ENCODE peak calls at places on chromosomes 3 and 15, in six cellular contexts. J is GM12878, E is A549, K is upper lobe of left lung, W is HepG2, Q is K562. Y is an unnamed sample.

GRCh38 chr15:74857082-74857655 is 14.2 kb upstream of the ULK3 start:
- ATAC-seq in J (peak; percentile 91), E (no peak), K (no peak), W (peak; percentile 69), Q (peak; percentile 70), Y (no peak)

GRCh38 chr15:101613130-101614000 is 38.8 kb downstream of the TM2D3 start:
- ATAC-seq in J (no peak), E (no peak), K (no peak), W (peak; percentile 26), Q (no peak), Y (peak; percentile 34)

GRCh38 chr15:67833504-67834248 is 6.2 kb downstream of the RNU6-1 start:
- ATAC-seq in J (peak; percentile 71), E (peak; percentile 77), K (peak; percentile 19), W (peak; percentile 70), Q (peak; percentile 95), Y (no peak)

GRCh38 chr3:10505050-10505790 is at the start of gene ATP2B2:
- ATAC-seq in J (no peak), E (peak; percentile 48), K (no peak), W (peak; percentile 5), Q (no peak), Y (no peak)

GRCh38 chr3:12897537-12898289 is 56.3 kb upstream of the RPL32 start:
- ATAC-seq in J (no peak), E (no peak), K (no peak), W (no peak), Q (peak; percentile 20), Y (no peak)

GRCh38 chr15:81161215-81161673 is 27.2 kb downstream of the CFAP161 start:
- ATAC-seq in J (peak; percentile 51), E (no peak), K (no peak), W (no peak), Q (no peak), Y (no peak)

GRCh38 chr3:21645121-21645897 is 105.7 kb downstream of the ZNF385D start:
- ATAC-seq in J (no peak), E (no peak), K (no peak), W (no peak), Q (no peak), Y (peak; percentile 61)

GRCh38 chr3:113088616-113089015 is 97.8 kb downstream of the GTPBP8 start:
- ATAC-seq in J (no peak), E (no peak), K (no peak), W (no peak), Q (no peak), Y (no peak)

GRCh38 chr3:174462908-174463307 is 396.2 kb upstream of the NAALADL2 start:
- ATAC-seq in J (no peak), E (no peak), K (no peak), W (no peak), Q (no peak), Y (no peak)

GRCh38 chr15:63052961-63053698 is 10.6 kb downstream of the TPM1 start:
- ATAC-seq in J (no peak), E (peak; percentile 4), K (peak; percentile 32), W (peak; percentile 55), Q (no peak), Y (peak; percentile 31)

GRCh38 chr15:63049747-63050439 is 7.3 kb downstream of the TPM1 start:
- ATAC-seq in J (no peak), E (no peak), K (no peak), W (no peak), Q (no peak), Y (no peak)

GRCh38 chr15:63052128-63052826 is 9.7 kb downstream of the TPM1 start:
- ATAC-seq in J (no peak), E (no peak), K (no peak), W (no peak), Q (no peak), Y (no peak)

GRCh38 chr15:63050737-63051700 is 8.5 kb downstream of the TPM1 start:
- ATAC-seq in J (no peak), E (peak; percentile 15), K (no peak), W (no peak), Q (peak; percentile 23), Y (no peak)

GRCh38 chr15:63051701-63052066 is 9.1 kb downstream of the TPM1 start:
- ATAC-seq in J (no peak), E (no peak), K (no peak), W (no peak), Q (no peak), Y (no peak)
- TF ChIP-seq EP300 in J (no peak), E (no peak), K (no peak), W (no peak), Q (no peak), Y (no peak)

GRCh38 chr15:53477981-53478766 is 281.3 kb downstream of the WDR72 start:
- ATAC-seq in J (no peak), E (no peak), K (no peak), W (no peak), Q (no peak), Y (no peak)
- TF ChIP-seq EP300 in J (no peak), E (no peak), K (no peak), W (no peak), Q (no peak), Y (no peak)

GRCh38 chr3:79351693-79352092 is 416.1 kb downstream of the ROBO1 start:
- ATAC-seq in J (no peak), E (no peak), K (no peak), W (no peak), Q (no peak), Y (no peak)
- TF ChIP-seq EP300 in J (no peak), E (no peak), K (no peak), W (no peak), Q (no peak), Y (no peak)

DNA sequence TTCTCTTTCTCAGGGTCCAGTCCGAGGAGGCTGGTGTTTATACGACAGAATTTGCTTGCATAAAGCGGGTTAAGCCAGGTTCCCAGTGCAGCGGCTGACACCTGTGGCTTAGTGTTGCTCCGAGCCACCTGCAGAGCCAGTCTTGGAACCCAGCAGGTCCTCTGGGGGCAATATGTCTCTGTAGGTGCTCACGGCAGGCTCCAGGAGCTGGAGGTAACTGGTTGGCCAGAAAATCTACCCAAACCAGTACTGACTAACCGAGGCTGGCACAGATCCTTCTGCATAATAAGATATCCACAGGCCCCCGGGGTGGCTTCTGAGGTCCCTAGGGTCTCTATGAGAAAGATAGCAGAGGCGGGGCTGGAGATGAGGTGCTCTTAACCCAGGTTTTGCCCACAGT is 3.2 kb downstream of the MGLL start:
- ATAC-seq in J (no peak), E (no peak), K (no peak), W (no peak), Q (no peak), Y (no peak)
- TF ChIP-seq EP300 in J (no peak), E (no peak), K (no peak), W (no peak), Q (no peak), Y (no peak)

DNA sequence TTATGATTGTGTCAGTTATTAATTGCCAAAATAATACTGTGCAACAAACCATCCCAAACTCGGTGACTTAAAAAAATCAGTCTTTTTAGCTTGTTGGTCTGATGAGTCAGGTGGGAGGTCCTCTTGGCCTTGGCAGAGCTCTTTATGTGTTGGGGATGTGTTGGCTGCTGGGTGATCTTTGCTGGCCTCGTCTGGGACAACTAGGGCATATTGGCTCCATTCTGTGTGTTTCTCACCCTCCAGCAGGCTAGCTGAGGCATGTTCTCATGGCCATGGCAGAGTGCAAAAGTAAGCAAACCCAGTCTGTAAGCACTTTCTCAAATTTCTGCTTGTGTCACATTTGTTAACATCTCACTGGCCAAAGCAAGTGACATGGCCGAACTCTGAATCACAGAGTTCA is 251.6 kb downstream of the RPLP1 start:
- ATAC-seq in J (no peak), E (no peak), K (no peak), W (no peak), Q (no peak), Y (no peak)
- TF ChIP-seq EP300 in J (no peak), E (no peak), K (no peak), W (no peak), Q (no peak), Y (no peak)

Y was measured in gastroesophageal sphincter.